ENCODE peak calls at places on chromosomes 4 and X, in four cellular contexts. G is H9, X is mesenchymal stem cell, S is mesendoderm. J is an unnamed sample.

GRCh38 chrX:8405631-8406030 is 59.0 kb upstream of the VCX3B start:
- DNase-seq in X (no peak), G (no peak), S (no peak), J (no peak)

GRCh38 chr4:97900187-97900586 is 243.1 kb downstream of the STPG2 start:
- DNase-seq in X (no peak), S (no peak), G (no peak), J (no peak)

GRCh38 chrX:136094962-136095361 is 52.4 kb upstream of the FHL1 start:
- DNase-seq in S (no peak), G (no peak), X (no peak), J (no peak)

GRCh38 chr4:154030747-154031146 is 241.9 kb upstream of the SFRP2 start:
- DNase-seq in X (peak), S (no peak), G (no peak), J (no peak)

GRCh38 chr4:106618920-106619319 is 250.3 kb upstream of the GIMD1 start:
- DNase-seq in S (peak), X (no peak), G (no peak), J (no peak)

GRCh38 chr4:105348719-105349118 is 125.1 kb downstream of the PPA2 start:
- DNase-seq in X (no peak), G (no peak), S (no peak), J (no peak)

GRCh38 chr4:41535911-41536361 is 2.0 kb upstream of the LIMCH1 start:
- DNase-seq in G (no peak), X (no peak), S (no peak), J (no peak)

GRCh38 chrX:36462142-36462541 is 542.6 kb downstream of the CFAP47 start:
- DNase-seq in S (no peak), X (no peak), G (no peak), J (no peak)

GRCh38 chr4:3449574-3450534 is 8.1 kb downstream of the HGFAC start:
- DNase-seq in G (no peak), X (no peak), S (no peak), J (no peak)
- H3K9ac ChIP-seq in G (no peak), X (no peak), S (no peak), J (no peak)

DNA sequence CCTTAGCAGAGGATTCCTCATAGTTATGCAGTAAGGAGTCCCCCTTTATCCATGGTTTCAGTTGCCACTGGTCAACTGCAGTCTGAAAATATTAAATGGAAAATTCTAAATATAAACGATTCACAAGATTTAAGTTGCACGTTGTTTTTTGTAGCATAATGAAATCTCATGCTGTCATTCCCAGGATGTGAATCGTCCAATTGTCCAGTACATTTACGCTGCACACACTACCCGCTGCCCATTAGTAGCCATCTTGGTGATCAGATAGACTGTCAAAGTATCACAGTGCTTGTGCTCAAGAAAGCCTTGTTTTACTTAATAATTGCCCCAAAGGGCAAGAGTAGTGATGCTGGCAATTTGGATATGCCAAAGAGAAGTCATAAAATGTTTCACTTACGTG is 434.8 kb downstream of the MAPK10 start:
- DNase-seq in S (no peak), G (no peak), X (no peak), J (no peak)
- H2AK5ac ChIP-seq in S (no peak), G (no peak), X (no peak), J (no peak)

DNA sequence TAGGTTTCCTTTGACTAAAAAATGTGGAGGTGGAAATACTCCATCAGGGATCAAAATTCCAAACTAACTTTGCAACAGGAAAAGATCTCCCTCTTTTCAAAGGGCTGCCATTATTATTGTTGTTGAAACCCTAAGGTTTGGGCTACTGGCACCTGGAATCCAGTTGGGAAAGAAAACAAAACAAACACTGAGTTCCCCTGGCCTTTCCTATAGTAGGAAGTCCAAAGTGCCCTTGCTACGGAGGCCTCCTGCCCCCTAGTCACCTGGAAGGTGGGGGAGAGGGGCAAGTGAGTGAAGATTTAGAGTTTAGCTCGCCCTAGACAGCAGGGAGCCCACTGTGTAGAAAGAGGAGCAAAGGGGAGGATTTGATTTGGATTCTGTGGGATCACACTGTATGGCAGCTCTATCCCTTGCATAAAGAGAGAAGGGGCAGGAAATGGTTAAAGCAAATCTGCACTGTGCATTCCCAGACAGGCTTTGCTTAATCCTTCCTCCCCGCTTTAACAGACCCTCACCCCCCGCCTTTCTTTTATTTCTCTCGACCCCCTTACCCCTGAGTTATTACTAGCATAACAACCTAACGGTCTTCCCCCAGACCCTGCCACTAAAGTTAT is 659 bp upstream of the FAT4 start:
- DNase-seq in S (peak), G (no peak), X (no peak), J (no peak)
- H3K9ac ChIP-seq in S (peak), G (no peak), X (peak), J (no peak)

GRCh38 chr4:152200776-152201333 is 335.0 kb downstream of the FBXW7 start:
- DNase-seq in G (no peak), S (no peak), X (no peak), J (no peak)
- H2AK5ac ChIP-seq in G (no peak), S (no peak), X (no peak), J (no peak)

DNA sequence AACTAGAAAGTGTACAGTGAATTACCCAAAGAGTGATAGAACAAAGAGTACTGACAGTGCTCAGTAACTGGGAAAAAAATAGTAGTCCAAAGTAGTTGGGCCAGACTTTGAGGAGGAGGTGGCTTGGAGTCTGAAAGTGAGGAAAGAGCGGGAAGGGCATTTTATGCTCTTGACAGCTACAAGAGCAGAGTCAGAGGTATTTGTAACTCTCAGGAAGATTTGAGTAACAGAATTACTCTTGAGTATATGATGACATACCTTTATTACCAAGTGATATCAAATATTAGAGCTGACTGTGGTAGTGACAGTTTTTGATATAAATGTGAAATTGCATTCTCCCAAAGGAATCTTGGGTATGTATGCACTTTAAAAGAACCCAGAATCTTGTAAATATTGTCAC is 2.2 kb downstream of the SLAIN2 start:
- DNase-seq in G (no peak), X (peak), S (no peak), J (no peak)
- H3K9ac ChIP-seq in G (no peak), X (peak), S (peak), J (no peak)

J was measured in trophoblast cell.